ENCODE peak calls at places on chromosomes 4 and X, in ten cellular contexts. K, U, R, I, G, N, Z, T, F and C are unnamed samples.

GRCh38 chrX:43266487-43266886 is 389.6 kb upstream of the MAOA start:
- DNase-seq in K (no peak), U (no peak), R (no peak), I (no peak), G (no peak), N (no peak), Z (no peak), T (no peak), F (no peak), C (no peak)

GRCh38 chrX:133670394-133670793 is 255.1 kb upstream of the GPC4 start:
- DNase-seq in K (peak), U (peak), R (peak), I (peak), G (peak), N (no peak), Z (no peak), T (peak), F (peak), C (peak)

GRCh38 chr4:147560632-147561031 is 56.6 kb upstream of the TMEM184C start:
- DNase-seq in K (peak), U (no peak), R (no peak), I (peak), G (no peak), N (no peak), Z (no peak), T (no peak), F (no peak), C (peak)

GRCh38 chrX:41863343-41864203 is 59.8 kb downstream of the CASK start:
- DNase-seq in K (no peak), U (no peak), R (no peak), I (no peak), G (no peak), N (no peak), Z (no peak), T (no peak), F (no peak), C (no peak)

GRCh38 chr4:98653890-98654867 is 4.2 kb downstream of the TSPAN5 start:
- DNase-seq in K (peak), U (no peak), R (peak), I (peak), G (peak), N (no peak), Z (no peak), T (no peak), F (peak), C (peak)

GRCh38 chr4:15145709-15146108 is 143.4 kb downstream of the CPEB2 start:
- DNase-seq in K (no peak), U (no peak), R (no peak), I (no peak), G (no peak), N (no peak), Z (no peak), T (no peak), F (no peak), C (no peak)

GRCh38 chr4:47373729-47374128 is 89.8 kb downstream of the COMMD8 start:
- DNase-seq in K (no peak), U (no peak), R (no peak), I (no peak), G (no peak), N (no peak), Z (no peak), T (no peak), F (no peak), C (no peak)

GRCh38 chrX:103343105-103343504 is 13.1 kb downstream of the TCEAL7 start:
- DNase-seq in K (peak), U (peak), R (peak), I (peak), G (peak), N (no peak), Z (no peak), T (peak), F (no peak), C (peak)

GRCh38 chrX:123189318-123189717 is 5.2 kb downstream of the GRIA3 start:
- DNase-seq in K (no peak), U (no peak), R (no peak), I (no peak), G (no peak), N (no peak), Z (no peak), T (no peak), F (no peak), C (no peak)

GRCh38 chr4:986949-987688 is at the start of gene IDUA:
- DNase-seq in K (peak), U (peak), R (peak), I (peak), G (peak), N (peak), Z (peak), T (peak), F (no peak), C (peak)

DNA sequence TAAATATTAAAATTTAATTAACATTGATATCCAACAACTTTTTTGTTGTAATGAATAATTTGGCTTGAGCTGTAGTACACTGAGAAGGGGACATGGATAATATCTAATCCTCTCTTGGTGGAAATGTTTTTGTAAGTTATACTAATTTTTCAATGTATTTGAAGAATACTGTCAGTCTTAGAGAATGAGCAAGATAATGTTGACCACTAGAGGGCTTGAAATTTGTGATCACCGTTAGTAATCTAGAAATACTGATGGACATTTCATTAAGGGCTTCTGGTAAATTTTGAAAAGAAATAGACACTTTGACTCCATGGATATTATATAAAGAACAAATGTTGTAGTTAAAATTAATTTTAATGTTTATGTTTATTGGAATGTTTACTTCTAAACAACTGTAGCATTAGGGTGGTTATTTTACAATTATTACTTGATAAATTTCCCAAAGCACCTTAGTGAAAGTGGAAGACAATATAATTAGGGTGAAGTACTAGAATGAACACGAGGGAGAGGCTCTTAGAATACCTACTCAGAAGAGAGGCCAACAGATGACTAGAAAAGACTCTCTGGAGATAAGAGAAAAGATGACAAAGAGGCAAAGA is 20.0 kb upstream of the CAMK2D start:
- DNase-seq in K (peak), U (peak), R (no peak), I (peak), G (no peak), N (no peak), Z (no peak), T (no peak), F (no peak), C (peak)
- TF ChIP-seq CTCF in K (peak), U (peak), R (peak), I (peak), G (peak), N (peak), Z (peak), T (peak), F (peak), C (peak)

GRCh38 chrX:23952401-23952800 is 44.6 kb downstream of the CXorf58 start:
- DNase-seq in K (no peak), U (no peak), R (no peak), I (no peak), G (no peak), N (no peak), Z (no peak), T (no peak), F (no peak), C (no peak)

GRCh38 chrX:23953908-23954269 is 46.1 kb downstream of the CXorf58 start:
- DNase-seq in K (no peak), U (no peak), R (no peak), I (no peak), G (no peak), N (no peak), Z (no peak), T (no peak), F (no peak), C (no peak)

GRCh38 chrX:23954396-23954795 is 46.6 kb downstream of the CXorf58 start:
- DNase-seq in K (no peak), U (no peak), R (no peak), I (no peak), G (no peak), N (no peak), Z (no peak), T (no peak), F (no peak), C (no peak)

GRCh38 chrX:23952984-23953907 is 45.4 kb downstream of the CXorf58 start:
- DNase-seq in K (no peak), U (no peak), R (no peak), I (no peak), G (no peak), N (no peak), Z (no peak), T (peak), F (no peak), C (peak)
- H3K4me3 ChIP-seq in K (no peak), U (no peak), R (no peak), I (no peak), G (no peak), N (no peak), Z (no peak), T (no peak), F (no peak), C (no peak)

DNA sequence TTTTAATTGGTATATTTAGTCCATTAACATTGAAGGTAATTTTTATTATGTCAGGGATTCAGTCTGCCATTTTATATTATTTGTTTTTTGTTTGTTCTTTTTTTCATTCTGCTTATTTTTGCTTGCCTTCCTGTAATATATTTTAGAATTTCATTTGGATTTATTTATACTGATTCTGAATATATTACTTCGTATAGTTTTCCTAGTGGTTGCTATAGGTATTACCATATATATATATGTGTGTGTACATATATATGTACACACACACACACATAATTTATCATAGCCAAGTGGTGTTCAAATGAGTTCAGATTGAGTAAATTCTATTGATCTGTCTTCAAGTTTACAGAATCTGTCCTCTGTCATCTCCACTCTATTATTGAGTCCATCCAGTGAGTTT is 11.2 kb downstream of the CITED1 start:
- DNase-seq in K (no peak), U (no peak), R (no peak), I (no peak), G (no peak), N (no peak), Z (no peak), T (no peak), F (no peak), C (no peak)
- TF ChIP-seq CTCF in K (peak), U (no peak), R (no peak), I (no peak), G (no peak), N (no peak), Z (no peak), T (no peak), F (no peak), C (no peak)

GRCh38 chrX:13937370-13938052 is 92.2 kb downstream of the GEMIN8 start:
- DNase-seq in K (peak), U (no peak), R (peak), I (peak), G (no peak), N (no peak), Z (no peak), T (no peak), F (no peak), C (peak)
- H3K4me3 ChIP-seq in K (peak), U (peak), R (peak), I (peak), G (peak), N (peak), Z (peak), T (peak), F (peak), C (peak)

GRCh38 chr4:156481845-156482244 is 489.8 kb downstream of the PDGFC start:
- DNase-seq in K (no peak), U (no peak), R (no peak), I (no peak), G (no peak), N (no peak), Z (no peak), T (no peak), F (no peak), C (no peak)
- TF ChIP-seq CTCF in K (no peak), U (no peak), R (no peak), I (no peak), G (no peak), N (no peak), Z (no peak), T (no peak), F (no peak), C (no peak)

GRCh38 chrX:13086076-13086475 is 41.7 kb upstream of the FAM9C start:
- DNase-seq in K (no peak), U (no peak), R (no peak), I (no peak), G (no peak), N (no peak), Z (no peak), T (no peak), F (no peak), C (no peak)
- H3K4me3 ChIP-seq in K (no peak), U (no peak), R (no peak), I (no peak), G (no peak), N (no peak), Z (no peak), T (no peak), F (no peak), C (no peak)

GRCh38 chr4:138734746-138735145 is 280.8 kb upstream of the NOCT start:
- DNase-seq in K (peak), U (peak), R (peak), I (peak), G (no peak), N (no peak), Z (no peak), T (no peak), F (peak), C (peak)
- TF ChIP-seq CTCF in K (no peak), U (no peak), R (no peak), I (no peak), G (no peak), N (no peak), Z (no peak), T (no peak), F (no peak), C (no peak)

DNA sequence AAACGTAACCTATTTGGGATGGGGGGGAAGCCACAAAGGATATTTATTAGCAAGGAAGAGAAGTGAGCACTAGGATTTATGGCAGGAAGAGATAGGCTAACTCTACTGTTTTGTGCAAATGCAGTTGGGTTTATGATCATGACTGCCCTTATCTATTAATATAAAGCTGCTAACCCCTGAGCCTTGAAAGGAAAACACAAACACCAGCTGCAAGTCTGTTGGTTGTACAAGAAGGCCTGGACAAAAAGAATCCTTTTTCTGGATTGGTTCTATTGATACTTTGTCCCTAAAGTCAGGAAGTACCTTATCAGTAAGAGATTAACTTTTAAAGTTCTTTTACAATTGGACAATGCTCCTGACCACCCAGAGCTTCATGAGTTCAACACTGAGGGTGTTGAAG is 188.8 kb downstream of the LRBA start:
- DNase-seq in K (no peak), U (peak), R (no peak), I (no peak), G (no peak), N (no peak), Z (no peak), T (no peak), F (no peak), C (peak)
- H3K4me3 ChIP-seq in K (no peak), U (no peak), R (no peak), I (no peak), G (no peak), N (no peak), Z (no peak), T (no peak), F (no peak), C (no peak)